ENCODE peak calls at places on chromosomes 7 and 10, in nine cellular contexts. J is neural progenitor cell, L is MM.1S, M is mesendoderm, D is fibroblast of lung, G is mesenchymal stem cell, R is astrocyte, T is A549, A is neuronal stem cell. B is an unnamed sample.

GRCh38 chr7:13181221-13181620 is 493.8 kb downstream of the ARL4A start:
- DNase-seq in T (peak), L (no peak), J (peak), A (peak), R (peak), D (peak), M (no peak), G (no peak), B (no peak)

GRCh38 chr7:130821864-130822263 is 87.9 kb upstream of the KLF14 start:
- DNase-seq in M (no peak), A (no peak), L (no peak), T (no peak), G (peak), J (no peak), D (peak), R (peak), B (no peak)

GRCh38 chr7:134625571-134625970 is 21.1 kb upstream of the BPGM start:
- DNase-seq in J (no peak), M (no peak), T (no peak), R (peak), L (no peak), G (peak), D (peak), A (no peak), B (no peak)

GRCh38 chr7:130515315-130516047 is 23.6 kb downstream of the MEST start:
- DNase-seq in M (no peak), L (no peak), A (no peak), D (no peak), T (no peak), J (peak), R (no peak), G (no peak), B (no peak)

GRCh38 chr10:63588436-63589180 is 67.4 kb downstream of the REEP3 start:
- DNase-seq in T (peak), G (peak), J (no peak), L (no peak), M (peak), A (no peak), R (peak), D (peak), B (no peak)

GRCh38 chr7:110372685-110373084 is 718.2 kb upstream of the LRRN3 start:
- DNase-seq in G (no peak), D (no peak), R (no peak), A (no peak), T (no peak), M (no peak), L (peak), J (no peak), B (no peak)

GRCh38 chr10:85679696-85680095 is 686.9 kb downstream of the GRID1 start:
- DNase-seq in M (no peak), J (no peak), D (no peak), A (no peak), R (no peak), G (no peak), T (no peak), L (no peak), B (no peak)

GRCh38 chr7:73822319-73823173 is 8.2 kb upstream of the CLDN4 start:
- DNase-seq in D (peak), T (peak), R (peak), G (peak), A (no peak), J (peak), M (peak), L (no peak), B (no peak)

GRCh38 chr10:89478739-89479116 is 56.7 kb downstream of the SLC16A12 start:
- DNase-seq in A (no peak), D (peak), G (peak), R (peak), L (no peak), J (no peak), T (no peak), M (peak), B (no peak)

GRCh38 chr7:43116451-43116850 is 4.0 kb downstream of the HECW1 start:
- DNase-seq in T (no peak), R (no peak), L (no peak), J (no peak), M (no peak), G (no peak), D (no peak), A (no peak), B (no peak)

DNA sequence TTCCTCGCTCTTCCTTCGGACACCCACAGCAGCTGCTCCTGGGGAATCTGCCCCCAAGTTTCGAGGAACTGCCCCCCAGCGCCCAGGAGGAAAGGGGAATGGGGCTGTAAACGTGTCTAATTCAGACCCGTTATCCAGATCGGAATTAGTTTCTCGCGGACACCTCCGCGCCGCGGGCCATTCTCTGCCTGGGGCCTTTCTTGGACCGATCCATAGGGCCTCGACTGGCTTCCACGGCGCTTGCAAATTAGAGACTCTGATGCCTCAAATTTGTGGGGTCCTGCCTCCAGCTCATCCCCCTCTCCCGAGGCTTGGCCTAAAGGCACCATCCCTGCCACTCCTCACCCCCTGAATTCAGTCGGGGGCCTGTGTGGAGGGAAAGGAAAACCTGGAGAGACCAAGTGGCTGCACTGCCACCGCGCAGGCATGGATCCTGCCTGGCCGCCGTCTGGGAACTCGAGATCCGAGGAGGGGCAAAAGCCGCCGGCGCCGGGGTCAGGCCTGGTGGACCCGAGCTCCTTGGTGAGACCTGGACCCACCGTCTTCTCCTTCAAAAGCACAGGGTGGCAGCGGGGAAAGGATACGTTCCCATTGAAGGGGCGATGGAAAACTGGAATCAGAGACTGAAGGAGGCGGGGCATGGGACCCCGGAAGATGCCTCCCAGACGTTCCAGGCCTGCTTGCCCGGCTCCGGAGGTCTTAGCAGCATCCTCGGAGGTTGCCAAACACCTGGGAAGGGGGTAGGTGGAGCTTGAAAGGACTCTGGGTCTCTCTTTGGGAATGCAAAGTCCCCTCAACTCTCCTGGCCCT is 13.7 kb downstream of the LBX1 start:
- DNase-seq in J (peak), L (no peak), A (no peak), R (no peak), D (no peak), M (no peak), G (no peak), T (no peak), B (no peak)
- H3K4me2 ChIP-seq in J (peak), L (peak), A (no peak), R (no peak), D (no peak), M (no peak), G (no peak), T (no peak), B (no peak)

GRCh38 chr10:114685456-114685855 is 27.4 kb upstream of the ABLIM1 start:
- DNase-seq in R (no peak), M (peak), J (no peak), A (no peak), T (no peak), D (no peak), L (no peak), G (peak), B (no peak)
- H3K4me2 ChIP-seq in R (peak), M (no peak), J (no peak), A (no peak), T (peak), D (no peak), L (no peak), G (no peak), B (no peak)

GRCh38 chr10:47257396-47258120 is 42.4 kb upstream of the GDF10 start:
- DNase-seq in L (peak), D (peak), R (peak), T (no peak), M (no peak), A (no peak), G (peak), J (no peak), B (no peak)
- H3K4me2 ChIP-seq in L (no peak), D (no peak), R (peak), T (no peak), M (no peak), A (no peak), G (no peak), J (no peak), B (no peak)

DNA sequence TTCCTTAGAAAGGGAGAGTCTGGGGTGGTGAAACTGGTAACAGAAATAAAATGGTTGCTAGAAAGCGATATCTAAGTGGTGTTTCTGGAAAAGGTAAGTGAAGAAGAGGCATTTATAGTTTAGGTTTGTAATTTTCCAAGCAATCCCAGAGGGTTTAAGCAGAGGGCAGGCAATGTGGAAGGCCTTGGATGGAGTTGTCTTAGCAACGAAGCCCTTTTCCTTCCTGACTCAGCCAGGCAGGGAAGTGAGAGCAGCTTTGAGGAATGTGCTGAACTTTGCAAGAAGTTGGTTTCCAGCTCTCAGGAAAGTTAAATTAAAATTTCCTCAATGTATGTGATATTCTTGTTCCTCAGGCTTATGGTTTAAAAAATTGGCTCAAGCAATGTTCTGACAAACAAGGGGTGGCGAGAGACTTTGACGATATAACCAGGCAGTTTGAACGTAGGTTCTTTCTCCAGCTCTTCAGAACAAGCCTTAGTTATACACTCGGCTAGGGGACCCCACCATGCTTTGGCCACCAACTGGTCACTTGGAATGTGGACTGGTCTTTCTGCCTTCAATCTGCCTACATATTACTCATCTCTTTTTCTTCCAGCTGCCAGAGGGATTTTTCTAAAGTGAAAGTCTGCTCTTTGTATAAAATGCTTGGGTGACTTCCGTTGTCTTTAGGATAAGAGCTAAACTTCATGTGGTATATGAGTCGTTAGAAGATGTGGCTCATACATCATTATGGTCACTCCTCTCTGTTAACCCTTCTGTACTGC is 66.9 kb upstream of the SLC25A13 start:
- DNase-seq in T (peak), G (peak), R (peak), J (no peak), M (peak), A (no peak), D (peak), L (no peak), B (no peak)
- H3K4me2 ChIP-seq in T (no peak), G (peak), R (peak), J (no peak), M (no peak), A (no peak), D (peak), L (no peak), B (no peak)

GRCh38 chr10:119251315-119251708 is 43.9 kb downstream of the GRK5 start:
- DNase-seq in D (peak), J (no peak), M (peak), A (no peak), R (peak), G (peak), T (no peak), L (no peak), B (no peak)
- H3K4me2 ChIP-seq in D (peak), J (no peak), M (no peak), A (no peak), R (peak), G (no peak), T (peak), L (no peak), B (no peak)

DNA sequence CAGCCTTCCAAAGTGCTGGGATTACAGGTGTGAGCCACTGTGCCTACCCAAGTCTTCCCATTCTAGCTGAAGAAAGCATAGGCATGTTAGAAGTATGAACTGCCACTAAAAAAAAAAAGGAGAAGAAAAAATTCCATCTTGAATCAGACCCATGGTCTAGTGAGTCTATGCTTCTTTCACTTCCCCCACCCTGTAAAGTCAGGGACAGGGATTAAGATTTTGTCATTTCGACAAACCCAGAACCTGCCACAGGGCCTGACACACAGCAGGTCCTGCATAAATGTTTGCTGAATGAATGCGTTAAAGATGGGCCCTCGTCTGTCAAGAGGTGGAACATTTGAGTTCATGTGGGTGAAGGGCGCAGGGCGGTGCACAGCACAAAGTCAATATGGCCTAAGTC is 5.0 kb downstream of the HIPK2 start:
- DNase-seq in J (no peak), R (no peak), G (no peak), A (no peak), M (no peak), T (no peak), D (no peak), L (no peak), B (no peak)
- H3K4me2 ChIP-seq in J (no peak), R (no peak), G (no peak), A (no peak), M (no peak), T (peak), D (no peak), L (no peak), B (no peak)

DNA sequence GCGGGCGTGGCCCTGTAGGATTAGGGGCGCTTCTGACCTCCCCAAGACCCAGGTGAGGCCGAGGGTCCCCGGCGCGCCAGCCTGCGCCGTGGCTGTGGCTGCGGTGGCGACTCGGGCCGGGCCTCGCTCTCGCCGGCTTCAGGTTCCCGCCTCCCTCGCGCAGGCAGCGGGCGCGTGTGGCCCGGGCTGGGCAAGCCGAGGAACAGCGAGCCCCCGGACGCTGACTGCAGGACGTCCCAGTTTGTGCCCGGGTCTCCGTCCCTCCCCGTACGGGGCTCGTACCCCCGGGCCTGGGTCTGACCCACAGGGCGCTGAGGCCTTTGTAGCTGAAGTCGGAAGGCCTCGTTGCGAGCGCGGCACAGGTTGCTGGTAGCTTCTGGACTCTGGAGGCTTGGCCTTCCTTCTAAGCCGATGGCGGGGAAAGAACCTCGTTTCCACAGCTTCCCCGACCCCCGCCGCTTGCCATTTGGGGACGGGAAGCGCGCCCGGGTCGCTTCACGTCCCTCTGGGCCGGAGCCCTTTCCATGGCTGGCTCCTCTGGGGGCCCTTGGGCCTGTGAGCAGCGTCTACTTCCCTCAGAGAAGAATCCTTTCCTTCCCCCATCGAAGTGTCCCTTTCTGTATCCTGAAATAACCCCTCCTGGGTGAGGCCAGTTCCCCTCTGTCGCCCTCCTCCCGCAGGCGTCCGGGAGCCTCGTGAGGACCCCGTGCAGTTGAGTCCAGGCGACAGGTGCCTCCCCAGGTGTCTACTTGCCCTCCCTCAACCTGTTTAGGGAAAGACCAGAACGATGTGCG is 9.1 kb downstream of the EVX1 start:
- DNase-seq in T (no peak), L (no peak), M (peak), J (peak), D (no peak), A (no peak), R (no peak), G (no peak), B (no peak)
- H3K4me2 ChIP-seq in T (no peak), L (no peak), M (peak), J (peak), D (no peak), A (peak), R (peak), G (peak), B (no peak)

GRCh38 chr7:101991860-101992259 is 174.4 kb downstream of the CUX1 start:
- DNase-seq in R (no peak), G (no peak), T (no peak), J (no peak), A (no peak), D (no peak), L (no peak), M (no peak), B (peak)

GRCh38 chr7:101993311-101993710 is 175.9 kb downstream of the CUX1 start:
- DNase-seq in T (no peak), M (no peak), R (no peak), A (no peak), G (no peak), L (no peak), D (no peak), J (no peak), B (peak)

GRCh38 chr7:101988513-101988912 is 171.1 kb downstream of the CUX1 start:
- DNase-seq in L (no peak), D (no peak), T (no peak), A (no peak), G (no peak), M (no peak), J (no peak), R (no peak), B (no peak)

GRCh38 chr7:101989101-101989500 is 171.7 kb downstream of the CUX1 start:
- DNase-seq in L (no peak), T (no peak), M (no peak), D (no peak), J (no peak), R (no peak), G (no peak), A (no peak), B (peak)

DNA sequence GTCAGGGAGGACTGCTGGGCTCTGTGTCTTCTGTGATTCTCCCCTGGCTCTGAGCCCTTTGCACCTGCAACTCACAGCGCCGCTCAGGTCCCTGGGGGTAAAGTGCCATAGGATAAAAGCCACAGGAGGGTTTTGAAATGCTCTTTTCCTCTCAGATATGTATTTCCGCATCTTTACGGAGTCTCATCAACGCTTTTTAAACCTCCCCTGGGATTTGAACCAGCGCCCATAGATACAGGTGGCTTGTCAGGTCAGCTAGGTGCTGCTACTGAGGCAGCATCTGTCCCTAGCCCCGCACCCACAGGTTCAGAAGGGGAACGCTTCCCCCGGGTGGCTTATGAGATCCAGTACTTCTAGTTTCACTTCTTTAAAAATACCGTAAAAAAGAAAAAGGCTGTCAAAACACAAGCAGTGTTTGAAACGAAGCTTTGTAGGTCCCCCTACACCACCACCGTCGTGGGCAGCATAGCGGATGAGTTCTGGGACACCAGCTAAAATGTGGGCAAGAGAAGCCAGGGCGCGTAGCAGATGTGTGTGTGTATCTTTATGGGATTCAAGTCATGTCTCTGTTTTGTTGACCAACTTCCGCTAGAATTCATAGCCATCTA is 173.5 kb downstream of the CUX1 start:
- DNase-seq in J (no peak), T (no peak), D (no peak), R (no peak), L (peak), G (no peak), A (no peak), M (no peak), B (peak)
- H3K4me2 ChIP-seq in J (no peak), T (no peak), D (no peak), R (no peak), L (peak), G (no peak), A (no peak), M (no peak), B (peak)